ENCODE peak calls at places on chromosomes 11 and 22, in four cellular contexts. One of them, this sample, is unnamed.

GRCh38 chr11:11608783-11609232 is 13.0 kb downstream of the GALNT18 start:
- DNase-seq in fibroblast of the conjunctiva: no peak
- DNase-seq in CD4-positive, alpha-beta T cell: no peak
- DNase-seq in PC-9: no peak
- DNase-seq in this sample: peak; percentile 77

GRCh38 chr22:21047035-21047661 is 1.4 kb downstream of the LRRC74B start:
- DNase-seq in CD4-positive, alpha-beta T cell: no peak
- DNase-seq in fibroblast of the conjunctiva: no peak
- DNase-seq in PC-9: no peak
- DNase-seq in this sample: peak; percentile 51

GRCh38 chr11:19460718-19461405 is 220.1 kb upstream of the E2F8 start:
- DNase-seq in PC-9: no peak
- DNase-seq in CD4-positive, alpha-beta T cell: no peak
- DNase-seq in fibroblast of the conjunctiva: peak; percentile 20
- DNase-seq in this sample: no peak

GRCh38 chr22:42277988-42278776 is 7.7 kb upstream of the TCF20 start:
- DNase-seq in fibroblast of the conjunctiva: no peak
- DNase-seq in CD4-positive, alpha-beta T cell: no peak
- DNase-seq in PC-9: peak; percentile 20
- DNase-seq in this sample: peak; percentile 77

GRCh38 chr11:1150769-1151365 is 6.9 kb upstream of the MUC5AC start:
- DNase-seq in fibroblast of the conjunctiva: no peak
- DNase-seq in CD4-positive, alpha-beta T cell: no peak
- DNase-seq in PC-9: peak; percentile 34
- DNase-seq in this sample: no peak

GRCh38 chr11:44740967-44741366 is 14.2 kb downstream of the TSPAN18 start:
- DNase-seq in PC-9: no peak
- DNase-seq in fibroblast of the conjunctiva: no peak
- DNase-seq in CD4-positive, alpha-beta T cell: no peak
- DNase-seq in this sample: no peak

GRCh38 chr11:121563003-121563402 is 110.2 kb upstream of the SORL1-AS1 start:
- DNase-seq in fibroblast of the conjunctiva: no peak
- DNase-seq in PC-9: no peak
- DNase-seq in CD4-positive, alpha-beta T cell: no peak
- DNase-seq in this sample: no peak

GRCh38 chr11:46006418-46007070 is 84.1 kb downstream of the LARGE2 start:
- DNase-seq in PC-9: peak; percentile 10
- DNase-seq in CD4-positive, alpha-beta T cell: no peak
- DNase-seq in fibroblast of the conjunctiva: peak; percentile 77
- DNase-seq in this sample: peak; percentile 87

GRCh38 chr11:26522912-26523610 is 49.0 kb downstream of the MUC15 start:
- DNase-seq in PC-9: no peak
- DNase-seq in fibroblast of the conjunctiva: no peak
- DNase-seq in CD4-positive, alpha-beta T cell: no peak
- DNase-seq in this sample: peak; percentile 3